ENCODE peak calls at places on chromosomes 1 and 21, in eight cellular contexts. P is naive thymus-derived CD8-positive, alpha-beta T cell; R is Right ventricle myocardium superior; F is cardiac muscle cell; H is stimulated activated CD8-positive, alpha-beta memory T cell treated with anti-CD3 and anti-CD28 coated beads, Interleukin-15, amount 100 ng/mL, for 4 hours; V is fibroblast of the aortic adventitia; M is fibroblast of the conjunctiva; C is right cardiac atrium. K is an unnamed sample.

GRCh38 chr1:226762055-226762454 is 23.0 kb upstream of the ITPKB start:
- DNase-seq in F (no peak), H (no peak), R (no peak), V (no peak), C (no peak), M (no peak), P (no peak), K (no peak)

GRCh38 chr1:41439234-41439633 is 45.2 kb downstream of the EDN2 start:
- DNase-seq in H (no peak), F (no peak), V (no peak), C (no peak), R (no peak), P (no peak), M (no peak), K (no peak)

GRCh38 chr1:12296623-12297022 is 66.8 kb downstream of the VPS13D start:
- DNase-seq in F (peak; percentile 63), C (no peak), M (peak; percentile 18), V (peak; percentile 75), P (no peak), H (no peak), R (no peak), K (no peak)

GRCh38 chr1:109877320-109877771 is 33.3 kb upstream of the CSF1 start:
- DNase-seq in M (peak; percentile 82), C (peak; percentile 81), F (peak; percentile 96), H (no peak), R (peak; percentile 83), P (no peak), V (peak; percentile 96), K (no peak)

GRCh38 chr21:14688412-14688811 is 142.3 kb upstream of the SAMSN1 start:
- DNase-seq in M (no peak), C (no peak), P (no peak), R (no peak), F (no peak), H (no peak), V (no peak), K (no peak)

GRCh38 chr1:213326666-213327317 is 275.8 kb downstream of the RPS6KC1 start:
- DNase-seq in R (peak; percentile 65), F (peak; percentile 91), P (no peak), C (peak; percentile 57), M (peak; percentile 31), H (no peak), V (peak; percentile 71), K (no peak)

GRCh38 chr1:222064388-222065201 is 322.7 kb upstream of the DUSP10 start:
- DNase-seq in C (no peak), P (no peak), M (no peak), H (no peak), F (peak; percentile 32), R (no peak), V (peak; percentile 60), K (no peak)

GRCh38 chr1:27257155-27257554 is 22.7 kb downstream of the WDTC1 start:
- DNase-seq in P (no peak), M (no peak), C (no peak), R (no peak), V (peak; percentile 22), H (no peak), F (peak; percentile 39), K (no peak)

GRCh38 chr21:42474982-42475381 is 21.0 kb downstream of the RSPH1 start:
- DNase-seq in P (no peak), R (no peak), M (no peak), C (no peak), F (no peak), H (no peak), V (no peak), K (no peak)

GRCh38 chr1:110944806-110945205 is 18.9 kb downstream of the LRIF1 start:
- DNase-seq in M (no peak), F (no peak), V (no peak), H (no peak), P (no peak), R (no peak), C (no peak), K (no peak)

GRCh38 chr1:177800386-177801058 is 169.3 kb downstream of the SEC16B start:
- DNase-seq in R (no peak), P (no peak), V (no peak), F (no peak), C (no peak), H (no peak), M (no peak), K (no peak)